ENCODE peak calls at places on chromosomes 7 and 10, in six cellular contexts. One of them, this sample, is unnamed.

GRCh38 chr7:94127026-94127425 is 122.9 kb upstream of the BET1 start:
- DNase-seq in upper lobe of right lung: no peak
- DNase-seq in CD4-positive, alpha-beta memory T cell: no peak
- DNase-seq in breast epithelium: no peak
- DNase-seq in psoas muscle: no peak
- DNase-seq in heart right ventricle: no peak
- DNase-seq in this sample: no peak

GRCh38 chr10:72133517-72133916 is 45.2 kb upstream of the SPOCK2 start:
- DNase-seq in breast epithelium: no peak
- DNase-seq in CD4-positive, alpha-beta memory T cell: no peak
- DNase-seq in upper lobe of right lung: no peak
- DNase-seq in psoas muscle: no peak
- DNase-seq in heart right ventricle: no peak
- DNase-seq in this sample: no peak

GRCh38 chr7:120055300-120055699 is 217.7 kb upstream of the KCND2 start:
- DNase-seq in CD4-positive, alpha-beta memory T cell: no peak
- DNase-seq in heart right ventricle: no peak
- DNase-seq in upper lobe of right lung: no peak
- DNase-seq in breast epithelium: no peak
- DNase-seq in psoas muscle: no peak
- DNase-seq in this sample: no peak

GRCh38 chr7:123367508-123368122 is 166.8 kb downstream of the IQUB start:
- DNase-seq in upper lobe of right lung: no peak
- DNase-seq in psoas muscle: no peak
- DNase-seq in heart right ventricle: no peak
- DNase-seq in breast epithelium: no peak
- DNase-seq in CD4-positive, alpha-beta memory T cell: no peak
- DNase-seq in this sample: no peak

GRCh38 chr10:17954856-17955255 is 3.1 kb downstream of the SLC39A12 start:
- DNase-seq in psoas muscle: no peak
- DNase-seq in CD4-positive, alpha-beta memory T cell: no peak
- DNase-seq in heart right ventricle: no peak
- DNase-seq in breast epithelium: no peak
- DNase-seq in upper lobe of right lung: no peak
- DNase-seq in this sample: no peak

GRCh38 chr10:102230861-102231356 is 4.8 kb downstream of the ELOVL3 start:
- DNase-seq in psoas muscle: peak; percentile 40
- DNase-seq in upper lobe of right lung: peak; percentile 80
- DNase-seq in breast epithelium: no peak
- DNase-seq in CD4-positive, alpha-beta memory T cell: peak; percentile 46
- DNase-seq in heart right ventricle: no peak
- DNase-seq in this sample: peak; percentile 7

GRCh38 chr7:116780966-116781365 is 81.4 kb upstream of the CAPZA2 start:
- DNase-seq in upper lobe of right lung: no peak
- DNase-seq in CD4-positive, alpha-beta memory T cell: no peak
- DNase-seq in psoas muscle: no peak
- DNase-seq in breast epithelium: peak; percentile 61
- DNase-seq in heart right ventricle: no peak
- DNase-seq in this sample: no peak

GRCh38 chr10:230758-231157 is 95.5 kb downstream of the ZMYND11 start:
- DNase-seq in heart right ventricle: no peak
- DNase-seq in upper lobe of right lung: no peak
- DNase-seq in breast epithelium: no peak
- DNase-seq in psoas muscle: no peak
- DNase-seq in CD4-positive, alpha-beta memory T cell: no peak
- DNase-seq in this sample: no peak

GRCh38 chr7:128833148-128833938 is 3.1 kb downstream of the FLNC start:
- DNase-seq in heart right ventricle: peak; percentile 82
- DNase-seq in breast epithelium: no peak
- DNase-seq in CD4-positive, alpha-beta memory T cell: no peak
- DNase-seq in upper lobe of right lung: no peak
- DNase-seq in psoas muscle: peak; percentile 77
- DNase-seq in this sample: no peak

GRCh38 chr7:27205325-27206280 is 5.7 kb upstream of the HOXA13 start:
- DNase-seq in breast epithelium: no peak
- DNase-seq in CD4-positive, alpha-beta memory T cell: no peak
- DNase-seq in upper lobe of right lung: peak; percentile 48
- DNase-seq in psoas muscle: no peak
- DNase-seq in heart right ventricle: no peak
- DNase-seq in this sample: no peak

GRCh38 chr10:44574596-44575480 is 189.9 kb upstream of the CXCL12 start:
- DNase-seq in psoas muscle: no peak
- DNase-seq in heart right ventricle: no peak
- DNase-seq in CD4-positive, alpha-beta memory T cell: no peak
- DNase-seq in breast epithelium: no peak
- DNase-seq in upper lobe of right lung: no peak
- DNase-seq in this sample: no peak

GRCh38 chr7:3937564-3937963 is 636.5 kb downstream of the SDK1 start:
- DNase-seq in breast epithelium: no peak
- DNase-seq in CD4-positive, alpha-beta memory T cell: no peak
- DNase-seq in upper lobe of right lung: no peak
- DNase-seq in psoas muscle: no peak
- DNase-seq in heart right ventricle: no peak
- DNase-seq in this sample: no peak

GRCh38 chr10:48466611-48467240 is 138.1 kb downstream of the ARHGAP22 start:
- DNase-seq in heart right ventricle: no peak
- DNase-seq in psoas muscle: no peak
- DNase-seq in breast epithelium: peak; percentile 48
- DNase-seq in upper lobe of right lung: peak; percentile 47
- DNase-seq in CD4-positive, alpha-beta memory T cell: no peak
- DNase-seq in this sample: no peak

GRCh38 chr10:71089162-71089561 is 123.2 kb upstream of the UNC5B start:
- DNase-seq in breast epithelium: no peak
- DNase-seq in upper lobe of right lung: peak; percentile 15
- DNase-seq in CD4-positive, alpha-beta memory T cell: no peak
- DNase-seq in heart right ventricle: no peak
- DNase-seq in psoas muscle: no peak
- DNase-seq in this sample: no peak

GRCh38 chr10:67943917-67944316 is 59.5 kb downstream of the SIRT1 start:
- DNase-seq in breast epithelium: no peak
- DNase-seq in psoas muscle: no peak
- DNase-seq in CD4-positive, alpha-beta memory T cell: no peak
- DNase-seq in upper lobe of right lung: no peak
- DNase-seq in heart right ventricle: no peak
- DNase-seq in this sample: no peak

GRCh38 chr10:59557642-59558041 is 152.0 kb downstream of the SLC16A9 start:
- DNase-seq in breast epithelium: no peak
- DNase-seq in psoas muscle: no peak
- DNase-seq in CD4-positive, alpha-beta memory T cell: no peak
- DNase-seq in heart right ventricle: no peak
- DNase-seq in upper lobe of right lung: no peak
- DNase-seq in this sample: no peak

GRCh38 chr7:82241371-82241770 is 202.2 kb downstream of the CACNA2D1 start:
- DNase-seq in psoas muscle: no peak
- DNase-seq in CD4-positive, alpha-beta memory T cell: no peak
- DNase-seq in upper lobe of right lung: no peak
- DNase-seq in heart right ventricle: no peak
- DNase-seq in breast epithelium: no peak
- DNase-seq in this sample: no peak

GRCh38 chr7:135666836-135667235 is 4.5 kb downstream of the STMP1 start:
- DNase-seq in psoas muscle: no peak
- DNase-seq in breast epithelium: no peak
- DNase-seq in upper lobe of right lung: no peak
- DNase-seq in CD4-positive, alpha-beta memory T cell: no peak
- DNase-seq in heart right ventricle: no peak
- DNase-seq in this sample: no peak

DNA sequence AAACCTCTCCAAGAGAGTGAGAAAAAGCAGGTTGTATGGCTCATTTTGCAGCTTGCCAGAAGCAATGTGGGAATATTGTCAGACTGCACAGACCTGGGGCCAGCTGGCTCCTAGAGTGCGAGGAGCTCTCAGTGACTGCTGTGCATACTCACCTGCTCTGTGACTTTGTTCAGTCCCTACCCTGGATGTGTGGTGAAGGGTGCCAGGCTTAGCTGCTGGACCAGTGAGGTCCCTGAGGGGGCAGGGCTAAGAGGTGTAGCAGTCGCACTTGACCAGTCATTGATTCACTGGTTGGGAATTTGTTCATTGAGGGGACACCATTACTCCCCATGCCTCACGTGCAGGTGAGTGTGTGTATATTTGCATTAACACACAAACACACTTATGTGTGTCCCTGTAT is 60.1 kb downstream of the IKZF1 start:
- DNase-seq in heart right ventricle: no peak
- DNase-seq in CD4-positive, alpha-beta memory T cell: no peak
- DNase-seq in breast epithelium: no peak
- DNase-seq in upper lobe of right lung: no peak
- DNase-seq in psoas muscle: no peak
- DNase-seq in this sample: no peak
- H3K27me3 ChIP-seq in heart right ventricle: no peaks in the 10 kb centered on the region
- H3K27me3 ChIP-seq in CD4-positive, alpha-beta memory T cell: no peaks in the 10 kb centered on the region
- H3K27me3 ChIP-seq in breast epithelium: no peaks in the 10 kb centered on the region
- H3K27me3 ChIP-seq in upper lobe of right lung: no peaks in the 10 kb centered on the region
- H3K27me3 ChIP-seq in psoas muscle: no peaks in the 10 kb centered on the region
- H3K27me3 ChIP-seq in this sample: no peaks in the 10 kb centered on the region

GRCh38 chr7:2488681-2489080 is 12.5 kb upstream of the GRIFIN start:
- DNase-seq in CD4-positive, alpha-beta memory T cell: no peak
- DNase-seq in upper lobe of right lung: no peak
- DNase-seq in heart right ventricle: no peak
- DNase-seq in breast epithelium: no peak
- DNase-seq in psoas muscle: no peak
- DNase-seq in this sample: no peak
- H3K4me3 ChIP-seq in CD4-positive, alpha-beta memory T cell: no peak overlapping the region
- H3K4me3 ChIP-seq in upper lobe of right lung: no peak overlapping the region
- H3K4me3 ChIP-seq in heart right ventricle: no peak overlapping the region
- H3K4me3 ChIP-seq in breast epithelium: no peak overlapping the region
- H3K4me3 ChIP-seq in psoas muscle: no peak overlapping the region
- H3K4me3 ChIP-seq in this sample: no peak overlapping the region

GRCh38 chr10:117339979-117340378 is 35.3 kb downstream of the PDZD8 start:
- DNase-seq in heart right ventricle: no peak
- DNase-seq in upper lobe of right lung: no peak
- DNase-seq in breast epithelium: no peak
- DNase-seq in psoas muscle: no peak
- DNase-seq in CD4-positive, alpha-beta memory T cell: no peak
- DNase-seq in this sample: no peak

GRCh38 chr10:117341061-117341460 is 34.2 kb downstream of the PDZD8 start:
- DNase-seq in upper lobe of right lung: no peak
- DNase-seq in CD4-positive, alpha-beta memory T cell: no peak
- DNase-seq in psoas muscle: no peak
- DNase-seq in breast epithelium: no peak
- DNase-seq in heart right ventricle: no peak
- DNase-seq in this sample: no peak

GRCh38 chr10:117339569-117339968 is 35.7 kb downstream of the PDZD8 start:
- DNase-seq in upper lobe of right lung: no peak
- DNase-seq in breast epithelium: no peak
- DNase-seq in heart right ventricle: no peak
- DNase-seq in psoas muscle: no peak
- DNase-seq in CD4-positive, alpha-beta memory T cell: no peak
- DNase-seq in this sample: no peak

GRCh38 chr10:117345143-117345542 is 30.1 kb downstream of the PDZD8 start:
- DNase-seq in heart right ventricle: no peak
- DNase-seq in CD4-positive, alpha-beta memory T cell: no peak
- DNase-seq in breast epithelium: no peak
- DNase-seq in psoas muscle: no peak
- DNase-seq in upper lobe of right lung: no peak
- DNase-seq in this sample: no peak

DNA sequence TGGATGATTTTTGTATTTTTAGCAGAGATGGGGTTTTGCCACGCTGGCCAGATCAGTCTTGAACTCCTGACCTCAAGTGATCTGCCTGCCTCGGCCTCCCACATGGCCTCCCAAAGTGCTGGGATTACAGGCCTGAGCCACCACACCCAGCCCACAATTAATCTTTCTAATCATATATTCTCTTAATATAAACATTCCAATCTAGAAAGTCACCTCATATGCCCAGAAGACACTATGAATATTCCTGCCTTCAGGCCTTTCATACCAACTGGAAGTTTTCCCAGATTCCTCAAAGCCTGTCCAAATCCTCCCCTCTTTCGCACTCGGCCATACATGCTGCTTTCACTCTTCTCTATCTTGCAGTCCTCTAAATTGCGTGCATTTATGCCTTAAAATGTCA is 32.6 kb downstream of the PDZD8 start:
- DNase-seq in heart right ventricle: no peak
- DNase-seq in CD4-positive, alpha-beta memory T cell: no peak
- DNase-seq in psoas muscle: no peak
- DNase-seq in breast epithelium: no peak
- DNase-seq in upper lobe of right lung: no peak
- DNase-seq in this sample: no peak
- H3K4me1 ChIP-seq in heart right ventricle: peaks cover 36% of the 10 kb centered on the region
- H3K4me1 ChIP-seq in CD4-positive, alpha-beta memory T cell: peaks cover 19% of the 10 kb centered on the region
- H3K4me1 ChIP-seq in psoas muscle: no peaks in the 10 kb centered on the region
- H3K4me1 ChIP-seq in breast epithelium: no peaks in the 10 kb centered on the region
- H3K4me1 ChIP-seq in upper lobe of right lung: peaks cover 6% of the 10 kb centered on the region
- H3K4me1 ChIP-seq in this sample: no peaks in the 10 kb centered on the region

GRCh38 chr10:103861501-103861900 is 6.1 kb upstream of the SH3PXD2A start:
- DNase-seq in heart right ventricle: no peak
- DNase-seq in CD4-positive, alpha-beta memory T cell: no peak
- DNase-seq in psoas muscle: no peak
- DNase-seq in breast epithelium: no peak
- DNase-seq in upper lobe of right lung: no peak
- DNase-seq in this sample: no peak

GRCh38 chr10:103855852-103856496 is 598 bp upstream of the SH3PXD2A start:
- DNase-seq in psoas muscle: no peak
- DNase-seq in breast epithelium: no peak
- DNase-seq in heart right ventricle: no peak
- DNase-seq in CD4-positive, alpha-beta memory T cell: no peak
- DNase-seq in upper lobe of right lung: no peak
- DNase-seq in this sample: no peak

GRCh38 chr10:103856497-103857175 is 1.3 kb upstream of the SH3PXD2A start:
- DNase-seq in breast epithelium: no peak
- DNase-seq in CD4-positive, alpha-beta memory T cell: no peak
- DNase-seq in upper lobe of right lung: no peak
- DNase-seq in psoas muscle: no peak
- DNase-seq in heart right ventricle: no peak
- DNase-seq in this sample: no peak

GRCh38 chr10:103858360-103858759 is 3.0 kb upstream of the SH3PXD2A start:
- DNase-seq in psoas muscle: no peak
- DNase-seq in heart right ventricle: no peak
- DNase-seq in upper lobe of right lung: no peak
- DNase-seq in CD4-positive, alpha-beta memory T cell: no peak
- DNase-seq in breast epithelium: no peak
- DNase-seq in this sample: no peak

DNA sequence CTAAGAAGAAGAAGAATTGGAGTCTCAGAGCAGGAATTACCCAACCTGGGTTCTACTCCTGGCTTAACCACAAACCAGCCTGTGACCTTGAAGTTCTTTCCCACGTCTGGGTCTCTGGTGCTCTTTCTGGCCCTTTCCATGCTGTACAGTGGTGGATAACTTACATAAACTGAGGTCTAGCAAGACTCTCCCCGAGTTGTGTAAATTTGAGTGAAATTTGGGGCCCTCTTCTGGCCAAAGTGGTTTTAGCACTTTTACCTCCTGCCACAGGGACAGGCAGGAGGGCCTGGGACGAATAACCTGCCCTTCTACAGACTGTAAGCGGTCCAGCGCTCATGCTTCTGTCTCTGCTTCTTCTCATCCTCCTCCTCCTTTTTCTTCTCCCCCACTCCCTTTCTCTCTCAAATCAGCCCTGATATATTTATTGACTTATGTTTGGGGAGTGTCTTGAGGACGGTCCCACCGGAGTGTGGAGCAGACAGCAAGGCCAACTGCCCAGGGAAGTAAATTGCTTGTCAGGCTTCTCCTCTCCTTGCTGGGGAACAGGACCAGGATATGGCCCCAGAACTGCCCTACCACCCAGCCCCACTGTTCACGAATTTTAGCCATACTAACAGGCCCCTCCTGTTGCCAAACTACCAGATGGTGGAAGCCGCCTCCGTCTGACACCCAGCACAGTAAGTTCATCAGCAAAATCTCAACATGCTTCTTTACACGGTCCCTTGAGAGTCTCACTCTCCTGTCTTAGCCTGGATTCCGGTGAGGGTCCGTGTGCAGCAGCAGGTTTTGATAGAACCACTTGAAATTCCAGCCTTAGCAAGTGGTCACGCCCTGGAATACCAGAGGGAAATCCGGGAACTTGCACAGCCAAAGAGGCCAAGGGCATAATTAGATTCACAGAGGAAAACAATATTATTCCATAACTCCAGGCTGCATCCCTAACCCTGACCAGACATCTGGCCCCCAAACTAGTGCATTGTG is 4.1 kb upstream of the SH3PXD2A start:
- DNase-seq in heart right ventricle: peak; percentile 73
- DNase-seq in psoas muscle: no peak
- DNase-seq in upper lobe of right lung: no peak
- DNase-seq in CD4-positive, alpha-beta memory T cell: peak; percentile 51
- DNase-seq in breast epithelium: no peak
- DNase-seq in this sample: no peak
- H3K27me3 ChIP-seq in heart right ventricle: no peaks in the 10 kb centered on the region
- H3K27me3 ChIP-seq in psoas muscle: no peaks in the 10 kb centered on the region
- H3K27me3 ChIP-seq in upper lobe of right lung: no peaks in the 10 kb centered on the region
- H3K27me3 ChIP-seq in CD4-positive, alpha-beta memory T cell: peaks cover 8% of the 10 kb centered on the region
- H3K27me3 ChIP-seq in breast epithelium: no peaks in the 10 kb centered on the region
- H3K27me3 ChIP-seq in this sample: peaks cover 5% of the 10 kb centered on the region